ENCODE peak calls at places on chromosomes 1 and 21, in four cellular contexts. G is A549, K is H1, T is HepG2. N is an unnamed sample.
A peak's percentile ranks its signal among the peaks of the same experiment; 100 is the strongest.

GRCh38 chr1:118204106-118204505 is 19.1 kb upstream of the SPAG17 start:
- DNase-seq in T (no peak), G (no peak), K (no peak), N (no peak)

GRCh38 chr21:46171585-46171984 is 12.7 kb downstream of the SPATC1L start:
- DNase-seq in G (no peak), T (no peak), K (no peak), N (no peak)

GRCh38 chr1:34987018-34987417 is 1.9 kb upstream of the TMEM35B start:
- DNase-seq in T (no peak), G (no peak), K (no peak), N (no peak)

GRCh38 chr1:7549277-7549676 is 221.8 kb upstream of the VAMP3 start:
- DNase-seq in K (no peak), G (peak; percentile 92), T (no peak), N (no peak)

GRCh38 chr1:152436593-152437338 is 22.7 kb upstream of the CRNN start:
- DNase-seq in T (no peak), K (no peak), G (no peak), N (no peak)

GRCh38 chr1:23837905-23838304 is 12.7 kb upstream of the HMGCL start:
- DNase-seq in G (no peak), T (no peak), K (peak; percentile 56), N (no peak)

GRCh38 chr1:84939151-84939550 is 46.1 kb upstream of the LPAR3 start:
- DNase-seq in K (no peak), G (no peak), T (no peak), N (no peak)

GRCh38 chr1:1914101-1914811 is 804 bp upstream of the CALML6 start:
- DNase-seq in K (no peak), T (no peak), G (no peak), N (no peak)

GRCh38 chr1:198542632-198543031 is 2.2 kb upstream of the ATP6V1G3 start:
- DNase-seq in G (no peak), T (no peak), K (no peak), N (no peak)

GRCh38 chr1:247115141-247115510 is 11.0 kb upstream of the ZNF669 start:
- DNase-seq in T (no peak), G (no peak), K (no peak), N (no peak)

GRCh38 chr1:205962821-205963221 is 19.6 kb upstream of the SLC26A9 start:
- DNase-seq in K (no peak), G (no peak), T (no peak), N (no peak)

GRCh38 chr1:206831605-206832004 is 33.8 kb upstream of the IL20 start:
- DNase-seq in K (no peak), G (no peak), T (no peak), N (no peak)

GRCh38 chr1:246001142-246001812 is 505.8 kb downstream of the SMYD3 start:
- DNase-seq in K (no peak), G (no peak), T (no peak), N (no peak)

GRCh38 chr1:245997471-245998258 is 509.4 kb downstream of the SMYD3 start:
- DNase-seq in K (no peak), G (peak; percentile 29), T (no peak), N (no peak)

GRCh38 chr1:246000638-246001015 is 506.5 kb downstream of the SMYD3 start:
- DNase-seq in K (no peak), G (no peak), T (no peak), N (no peak)

GRCh38 chr1:246001821-246002220 is 505.3 kb downstream of the SMYD3 start:
- DNase-seq in T (no peak), K (no peak), G (no peak), N (no peak)

GRCh38 chr1:245999697-246000637 is 507.1 kb downstream of the SMYD3 start:
- DNase-seq in K (no peak), G (no peak), T (no peak), N (no peak)
- TF ChIP-seq MAX in K (no peak), G (no peak), T (no peak), N (no peak)

GRCh38 chr1:96487961-96488360 is 233.6 kb upstream of the PTBP2 start:
- DNase-seq in K (no peak), T (no peak), G (no peak), N (no peak)

GRCh38 chr1:96478228-96478627 is 243.4 kb upstream of the PTBP2 start:
- DNase-seq in T (no peak), G (no peak), K (no peak), N (no peak)

GRCh38 chr1:96481410-96481809 is 240.2 kb upstream of the PTBP2 start:
- DNase-seq in T (no peak), K (no peak), G (no peak), N (no peak)

GRCh38 chr1:96487404-96487803 is 234.2 kb upstream of the PTBP2 start:
- DNase-seq in G (no peak), K (no peak), T (no peak), N (no peak)

DNA sequence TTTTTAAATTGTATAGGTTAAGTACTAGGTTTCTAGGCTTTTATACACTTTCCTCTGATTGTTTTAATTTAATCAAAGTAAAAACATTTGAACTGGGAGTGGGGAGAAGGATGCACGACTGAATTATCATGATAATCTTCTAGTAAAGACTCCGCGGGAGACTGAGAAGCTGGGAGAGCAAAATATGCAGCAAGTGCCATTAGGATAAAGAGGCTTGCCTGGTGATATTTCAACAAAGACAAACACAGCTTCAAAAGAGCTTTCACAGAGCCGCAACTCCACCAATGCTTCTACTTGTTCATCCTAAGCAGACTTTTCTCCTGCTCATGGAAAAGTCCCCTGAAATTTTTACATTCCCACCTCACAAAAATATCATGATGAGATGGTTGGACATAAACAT is 239.0 kb upstream of the PTBP2 start:
- DNase-seq in T (no peak), K (no peak), G (no peak), N (no peak)
- TF ChIP-seq RNF2 in T (no peak), K (no peak), G (no peak), N (no peak)

GRCh38 chr1:200240655-200241054 is 169.2 kb downstream of the ZNF281 start:
- DNase-seq in K (no peak), T (no peak), G (no peak), N (no peak)
- TF ChIP-seq MAX in K (no peak), T (no peak), G (no peak), N (no peak)

GRCh38 chr1:110380667-110381283 is 10.1 kb downstream of the SLC16A4 start:
- DNase-seq in K (no peak), T (no peak), G (peak; percentile 34), N (no peak)
- TF ChIP-seq RNF2 in K (no peak), T (no peak), G (no peak), N (no peak)

GRCh38 chr1:102186541-102186940 is 189.8 kb upstream of the OLFM3 start:
- DNase-seq in T (no peak), K (no peak), G (no peak), N (no peak)
- TF ChIP-seq MAX in T (no peak), K (no peak), G (no peak), N (no peak)

GRCh38 chr1:226776066-226776465 is 37.0 kb upstream of the ITPKB start:
- DNase-seq in T (no peak), G (no peak), K (no peak), N (no peak)

GRCh38 chr1:226781937-226782609 is 43.0 kb upstream of the ITPKB start:
- DNase-seq in G (no peak), K (no peak), T (no peak), N (no peak)

GRCh38 chr1:226779536-226779935 is 40.5 kb upstream of the ITPKB start:
- DNase-seq in K (no peak), G (no peak), T (no peak), N (no peak)

GRCh38 chr1:226776975-226777374 is 37.9 kb upstream of the ITPKB start:
- DNase-seq in G (no peak), T (no peak), K (no peak), N (no peak)

DNA sequence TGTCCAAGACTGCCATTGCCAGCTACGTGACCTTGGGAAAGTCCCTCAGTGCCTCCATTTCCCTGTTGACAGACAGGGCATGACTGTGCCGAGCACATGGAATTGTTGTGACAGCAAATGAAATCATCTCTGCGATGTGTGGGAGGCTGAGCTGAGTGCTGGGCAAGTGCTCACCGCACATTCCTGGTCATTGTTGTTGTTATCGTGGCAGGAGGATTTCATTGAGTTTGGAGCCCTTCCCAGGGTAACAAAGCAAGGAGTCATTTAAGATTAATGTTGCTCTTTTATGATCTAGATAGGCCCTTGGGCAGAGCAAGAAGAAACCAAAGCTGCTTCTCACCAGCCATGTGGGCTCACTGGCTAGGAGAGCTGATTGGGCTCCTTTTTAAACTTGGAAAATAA is 39.6 kb upstream of the ITPKB start:
- DNase-seq in T (no peak), G (no peak), K (no peak), N (no peak)
- TF ChIP-seq RNF2 in T (no peak), G (no peak), K (no peak), N (no peak)

GRCh38 chr1:92380867-92381266 is 82.0 kb downstream of the RPAP2 start:
- DNase-seq in K (no peak), G (no peak), T (no peak), N (no peak)
- TF ChIP-seq MAX in K (no peak), G (no peak), T (no peak), N (no peak)

N was measured in K562.